ENCODE peak calls at places on chromosomes 6 and 20, in five cellular contexts. A is HFF-Myc, W is HepG2, S is neural progenitor cell, E is colonic mucosa. U is an unnamed sample.

GRCh38 chr20:17648782-17649730 is 33.0 kb downstream of the RRBP1 start:
- DNase-seq in W (no peak), A (no peak), S (peak; percentile 62), E (peak; percentile 58), U (no peak)

GRCh38 chr20:44211177-44212039 is 837 bp upstream of the OSER1 start:
- DNase-seq in A (no peak), S (peak; percentile 26), E (peak; percentile 55), W (no peak), U (no peak)

GRCh38 chr6:110681543-110682459 is 133.5 kb downstream of the CDK19 start:
- DNase-seq in A (no peak), W (peak; percentile 81), S (no peak), E (no peak), U (no peak)

GRCh38 chr6:89351632-89352328 is 742 bp downstream of the UBE2J1 start:
- DNase-seq in S (no peak), W (no peak), A (no peak), E (no peak), U (no peak)

GRCh38 chr6:111842891-111843290 is 30.4 kb downstream of the FYN start:
- DNase-seq in S (peak; percentile 74), E (no peak), W (peak; percentile 69), A (no peak), U (no peak)

GRCh38 chr6:119350202-119351004 is 842 bp upstream of the MAN1A1 start:
- DNase-seq in A (no peak), S (no peak), E (peak; percentile 50), W (peak; percentile 33), U (peak; percentile 38)

GRCh38 chr6:44667668-44668390 is 280.3 kb downstream of the CDC5L start:
- DNase-seq in A (no peak), W (peak; percentile 39), E (no peak), S (peak; percentile 61), U (no peak)

GRCh38 chr6:35733633-35734032 is 3.2 kb upstream of the ARMC12 start:
- DNase-seq in E (no peak), A (no peak), W (no peak), S (no peak), U (no peak)

GRCh38 chr6:166419717-166420116 is 37.0 kb upstream of the MPC1 start:
- DNase-seq in E (no peak), W (no peak), A (no peak), S (no peak), U (no peak)

GRCh38 chr20:3727333-3728035 is 5.0 kb upstream of the HSPA12B start:
- DNase-seq in E (no peak), W (no peak), S (no peak), A (no peak), U (no peak)

GRCh38 chr6:107179004-107179403 is 63.7 kb upstream of the BEND3 start:
- DNase-seq in A (no peak), E (no peak), S (peak; percentile 9), W (no peak), U (no peak)

DNA sequence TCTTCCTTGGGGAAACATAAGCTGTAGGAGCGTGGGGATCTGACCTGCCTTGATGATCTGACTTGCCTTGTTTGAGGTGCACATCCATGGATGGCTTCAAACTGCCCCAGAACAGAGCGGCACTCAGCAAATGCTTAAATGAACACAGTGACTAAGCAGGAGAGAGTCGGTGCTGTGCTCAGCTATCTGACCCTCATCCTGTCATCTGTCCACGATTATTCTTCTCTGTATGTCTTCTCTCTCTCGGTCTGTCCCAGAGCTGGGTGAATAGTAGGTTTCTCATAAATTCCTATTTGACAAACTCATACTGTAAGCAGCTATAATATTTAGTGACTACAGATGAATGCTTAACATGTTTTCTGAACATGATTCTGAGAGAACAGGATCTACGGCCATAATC is 37.3 kb downstream of the TRAM2 start:
- DNase-seq in W (no peak), S (no peak), E (no peak), A (no peak), U (no peak)
- H3K4me3 ChIP-seq in W (no peak overlapping the region), S (no peak overlapping the region), E (no peak overlapping the region), A (peak overlapping the region; percentile 12), U (no peak overlapping the region)

DNA sequence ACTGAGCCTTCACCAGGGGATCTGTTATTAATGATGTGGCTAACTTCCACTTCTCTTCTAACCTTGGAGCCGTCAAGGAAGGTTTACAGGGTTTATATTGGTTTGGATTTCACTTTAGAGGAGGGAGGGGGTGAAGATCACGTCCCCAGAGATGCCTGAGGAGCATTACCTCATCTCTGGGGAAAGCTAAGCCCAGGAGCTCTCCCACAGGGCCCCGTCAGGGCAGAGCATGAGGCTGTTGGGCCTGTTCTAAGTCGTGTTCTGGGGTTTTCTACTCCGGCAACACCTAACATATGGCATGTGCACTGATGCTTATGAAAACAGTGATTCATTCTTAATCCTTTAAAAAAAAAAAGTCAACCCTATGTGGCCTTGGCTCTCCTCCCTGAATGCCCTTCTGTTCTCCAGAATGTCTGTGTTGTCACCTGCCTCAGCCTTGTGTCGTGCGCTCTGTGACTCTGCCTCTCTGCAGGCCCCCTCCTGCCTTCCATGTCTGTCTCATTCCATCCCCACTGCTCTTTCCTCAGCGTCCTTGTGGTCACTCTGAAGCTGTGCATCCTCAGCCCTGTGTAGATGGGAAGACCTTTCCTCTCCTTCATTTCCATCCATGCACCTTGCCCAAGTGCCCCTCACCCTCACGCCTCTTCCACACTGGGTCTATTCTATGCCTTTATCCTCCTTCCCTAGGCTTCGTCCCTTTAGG is 97.4 kb upstream of the JARID2 start:
- DNase-seq in E (no peak), S (peak; percentile 21), W (peak; percentile 74), A (peak; percentile 85), U (no peak)
- TF ChIP-seq CTCF in E (no peak), S (no peak), W (no peak), A (no peak), U (no peak)

DNA sequence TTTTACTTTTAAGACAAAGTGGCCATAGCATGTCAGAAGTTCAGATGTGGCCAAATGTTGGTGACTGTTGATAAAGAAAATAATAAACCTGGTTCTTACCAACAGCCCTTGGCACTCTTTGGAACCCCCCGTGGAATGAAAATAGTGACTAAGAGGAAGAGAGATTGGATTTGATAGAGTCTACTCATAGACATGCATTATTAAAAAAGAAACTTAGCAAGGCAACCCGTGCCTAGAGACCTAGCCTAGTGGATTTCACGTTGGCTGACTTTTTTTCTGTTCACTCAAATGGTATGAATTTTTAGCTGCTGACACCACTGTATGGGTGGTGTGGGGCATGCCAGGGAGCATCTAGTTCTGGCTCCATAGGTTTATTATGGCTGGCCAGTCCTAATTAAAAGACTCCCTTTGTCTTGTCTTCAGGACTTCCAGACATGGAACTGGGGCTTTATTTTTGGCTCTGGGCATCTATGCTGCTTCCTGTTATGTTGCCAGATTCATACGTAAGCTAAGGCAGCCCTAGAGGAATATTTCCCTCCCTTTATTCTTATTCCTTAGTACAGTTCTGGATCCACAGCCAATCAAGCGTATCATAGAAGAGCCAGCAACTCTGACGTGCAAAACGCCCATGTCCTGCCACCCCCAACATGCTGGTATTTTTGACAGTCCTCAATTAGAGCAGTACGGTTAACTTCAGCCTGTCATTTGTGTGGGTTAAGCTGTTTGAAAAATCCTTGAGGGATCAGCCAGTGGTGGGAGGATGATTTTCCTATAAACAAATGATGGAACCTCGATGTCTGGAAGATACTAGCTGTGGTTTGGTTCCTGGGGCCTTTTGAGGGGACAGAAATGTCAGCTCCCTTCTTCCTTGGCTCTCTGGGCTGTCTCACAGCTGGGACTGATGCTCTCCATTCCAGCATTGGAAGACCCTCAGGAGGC is 127.5 kb downstream of the ISM1 start:
- DNase-seq in A (no peak), S (no peak), W (no peak), E (no peak), U (no peak)
- H3K4me3 ChIP-seq in A (no peak overlapping the region), S (no peak overlapping the region), W (no peak overlapping the region), E (no peak overlapping the region), U (no peak overlapping the region)

GRCh38 chr6:18076231-18076630 is 46.2 kb downstream of the NHLRC1 start:
- DNase-seq in E (no peak), W (no peak), A (no peak), S (no peak), U (no peak)

GRCh38 chr6:18070486-18070885 is 52.0 kb downstream of the NHLRC1 start:
- DNase-seq in A (no peak), E (no peak), W (no peak), S (no peak), U (no peak)

GRCh38 chr6:18072841-18073240 is 49.6 kb downstream of the NHLRC1 start:
- DNase-seq in A (no peak), W (no peak), S (no peak), E (no peak), U (no peak)
- TF ChIP-seq CTCF in A (no peak), W (no peak), S (no peak), E (no peak), U (no peak)

DNA sequence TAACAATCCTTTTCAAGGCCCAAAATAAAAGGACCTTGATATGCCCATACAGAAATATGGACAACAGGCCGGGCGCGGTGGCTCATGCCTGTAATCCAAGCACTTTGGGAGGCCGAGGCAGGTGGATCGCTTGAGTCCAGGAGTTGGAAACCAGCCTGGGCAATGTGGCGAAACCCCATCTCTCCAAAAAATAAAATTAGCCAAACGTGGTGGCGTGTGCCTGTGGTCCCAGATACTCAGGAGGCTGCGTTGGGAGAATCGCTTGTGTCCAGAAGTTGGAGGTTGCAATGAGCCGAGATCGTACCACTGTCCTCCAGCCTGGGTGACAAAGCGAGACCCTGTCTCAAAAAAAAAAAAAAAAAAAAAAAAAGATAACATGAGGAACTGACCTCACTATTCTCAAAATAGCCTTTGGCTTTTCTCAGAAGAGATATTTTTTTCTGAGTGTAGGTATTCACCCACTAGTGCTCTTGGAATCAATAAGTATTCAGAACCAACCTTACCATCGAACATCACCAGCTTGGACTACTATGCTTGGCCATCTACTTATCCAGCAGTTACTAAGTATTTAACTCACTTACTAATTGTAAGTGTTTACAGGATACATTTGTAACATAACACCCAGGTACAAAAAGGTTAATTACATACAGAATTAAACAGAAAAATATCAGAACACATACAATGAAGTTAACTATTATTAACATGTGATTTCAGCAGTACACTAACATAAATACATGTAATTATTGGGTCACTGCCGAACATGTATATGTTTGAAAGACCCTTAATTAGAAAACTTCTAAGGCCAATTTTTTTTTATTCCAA is 99.2 kb downstream of the OR2B2 start:
- DNase-seq in A (no peak), S (no peak), W (no peak), E (no peak), U (no peak)
- H3K4me3 ChIP-seq in A (peak overlapping the region; percentile 49), S (peak overlapping the region; percentile 48), W (peak overlapping the region; percentile 38), E (no peak overlapping the region), U (no peak overlapping the region)

U was measured in epithelial cell of proximal tubule.